ENCODE peak calls at places on chromosomes 1 and 21, in five cellular contexts. H is mesothelial cell of epicardium, E is anterior cingulate cortex, Y is posterior vena cava, O is glutamatergic neuron. D is an unnamed sample.

GRCh38 chr1:17110555-17110926 is 8.7 kb downstream of the PADI2 start:
- DNase-seq in Y (no peak), O (no peak), H (no peak), E (no peak), D (no peak)

GRCh38 chr1:18630511-18631495 is at the start of gene PAX7:
- DNase-seq in H (no peak), Y (peak; percentile 72), E (no peak), O (no peak), D (no peak)

GRCh38 chr1:230314142-230314470 is 112.0 kb downstream of the PGBD5 start:
- DNase-seq in O (no peak), Y (peak; percentile 42), E (no peak), H (no peak), D (no peak)

GRCh38 chr1:185534806-185535205 is 199.4 kb upstream of the HMCN1 start:
- DNase-seq in H (no peak), O (no peak), E (no peak), Y (no peak), D (peak; percentile 16)

GRCh38 chr1:40694353-40694874 is 2.9 kb downstream of the NFYC start:
- DNase-seq in E (no peak), O (no peak), Y (no peak), H (no peak), D (no peak)

GRCh38 chr1:170967042-170967910 is 31.9 kb downstream of the MROH9 start:
- DNase-seq in H (no peak), E (no peak), O (no peak), Y (no peak), D (peak; percentile 31)

GRCh38 chr1:80918365-80918764 is 882.4 kb upstream of the ADGRL2 start:
- DNase-seq in Y (no peak), O (no peak), E (no peak), H (no peak), D (no peak)

GRCh38 chr1:102578806-102579205 is 529.5 kb downstream of the COL11A1 start:
- DNase-seq in E (no peak), H (no peak), Y (no peak), O (no peak), D (no peak)

GRCh38 chr1:109365642-109366204 is 32.0 kb downstream of the SORT1 start:
- DNase-seq in O (no peak), H (no peak), Y (no peak), E (no peak), D (no peak)

GRCh38 chr1:181626252-181626938 is 143.1 kb downstream of the CACNA1E start:
- DNase-seq in E (no peak), Y (no peak), O (no peak), H (no peak), D (no peak)

GRCh38 chr1:183517401-183517800 is 45.1 kb downstream of the SMG7 start:
- DNase-seq in O (no peak), Y (no peak), H (no peak), E (no peak), D (peak; percentile 18)

GRCh38 chr1:182046763-182047162 is 14.7 kb downstream of the ZNF648 start:
- DNase-seq in E (no peak), O (no peak), H (no peak), Y (no peak), D (no peak)

GRCh38 chr1:150150511-150151021 is 850 bp downstream of the PLEKHO1 start:
- DNase-seq in E (no peak), H (no peak), Y (no peak), O (peak; percentile 45), D (no peak)

GRCh38 chr1:243407284-243408018 is 151.6 kb downstream of the SDCCAG8 start:
- DNase-seq in Y (no peak), E (no peak), H (no peak), O (no peak), D (no peak)

GRCh38 chr1:45573231-45573804 is 10.5 kb upstream of the NASP start:
- DNase-seq in E (no peak), O (no peak), H (no peak), Y (peak; percentile 18), D (no peak)

GRCh38 chr1:161934278-161934608 is 89.4 kb downstream of the OLFML2B start:
- DNase-seq in E (no peak), H (no peak), Y (no peak), O (no peak), D (no peak)

GRCh38 chr1:9207086-9207485 is 27.5 kb upstream of the H6PD start:
- DNase-seq in H (no peak), O (no peak), E (no peak), Y (no peak), D (no peak)

GRCh38 chr1:198904356-198904755 is 265.5 kb downstream of the PTPRC start:
- DNase-seq in H (no peak), O (no peak), Y (no peak), E (no peak), D (peak; percentile 49)

GRCh38 chr1:171817511-171818265 is 23.6 kb upstream of the DNM3 start:
- DNase-seq in E (peak; percentile 25), O (no peak), H (no peak), Y (no peak), D (peak; percentile 66)

GRCh38 chr1:21089299-21089698 is 87.4 kb downstream of the EIF4G3 start:
- DNase-seq in H (no peak), Y (no peak), E (no peak), O (no peak), D (no peak)

GRCh38 chr1:239884776-239885175 is 206.9 kb upstream of the FMN2 start:
- DNase-seq in Y (no peak), H (no peak), E (no peak), O (no peak), D (no peak)

GRCh38 chr1:68495968-68496679 is 758 bp downstream of the DEPDC1 start:
- DNase-seq in H (no peak), E (no peak), O (peak; percentile 49), Y (no peak), D (no peak)

GRCh38 chr1:65343286-65343685 is 33.9 kb downstream of the DNAJC6 start:
- DNase-seq in O (no peak), Y (no peak), E (no peak), H (no peak), D (no peak)

GRCh38 chr1:33985656-33986055 is 121.8 kb downstream of the HMGB4 start:
- DNase-seq in H (no peak), Y (no peak), O (no peak), E (no peak), D (no peak)

GRCh38 chr1:235461954-235462353 is 42.3 kb downstream of the B3GALNT2 start:
- DNase-seq in H (no peak), E (no peak), O (no peak), Y (no peak), D (no peak)

GRCh38 chr21:27423906-27424595 is 457.2 kb upstream of the ADAMTS5 start:
- DNase-seq in H (no peak), E (no peak), Y (no peak), O (no peak), D (no peak)